ENCODE peak calls at places on chromosomes 13 and 19, in six cellular contexts. Z, H, S, M, A and F are unnamed samples. For H3K4me1, the result is how much of the 10 kb centered on the place peaks cover.

GRCh38 chr19:52351512-52351911 is 15.5 kb downstream of the ZNF610 start:
- DNase-seq in S (no peak), M (no peak), H (no peak), A (no peak), Z (no peak), F (no peak)

GRCh38 chr13:108897955-108898354 is 268.5 kb downstream of the MYO16 start:
- DNase-seq in M (no peak), H (no peak), A (no peak), S (no peak), Z (no peak), F (no peak)

GRCh38 chr19:912181-913079 is 589 bp downstream of the R3HDM4 start:
- DNase-seq in M (no peak), Z (no peak), H (no peak), S (no peak), A (no peak), F (no peak)

GRCh38 chr19:41871573-41872383 is 5.3 kb upstream of the CD79A start:
- DNase-seq in Z (peak), H (no peak), S (no peak), A (no peak), M (peak), F (no peak)

GRCh38 chr13:42355118-42355840 is 83.3 kb downstream of the AKAP11 start:
- DNase-seq in A (no peak), Z (no peak), H (no peak), M (no peak), S (no peak), F (no peak)

GRCh38 chr13:51323824-51324511 is 15.5 kb upstream of the SERPINE3 start:
- DNase-seq in A (no peak), Z (no peak), M (no peak), H (peak), S (no peak), F (no peak)

GRCh38 chr19:46975918-46976782 is 43.5 kb upstream of the NPAS1 start:
- DNase-seq in Z (peak), M (peak), S (peak), A (no peak), H (peak), F (peak)

GRCh38 chr19:35549174-35549788 is 3.9 kb downstream of the TMEM147 start:
- DNase-seq in S (no peak), H (peak), M (peak), A (peak), Z (peak), F (peak)

GRCh38 chr19:46904114-46905060 is 43.6 kb downstream of the ARHGAP35 start:
- DNase-seq in H (peak), S (no peak), M (no peak), Z (no peak), A (no peak), F (no peak)

GRCh38 chr19:8335343-8336071 is 7.6 kb downstream of the KANK3 start:
- DNase-seq in Z (no peak), H (no peak), S (no peak), M (peak), A (peak), F (no peak)

GRCh38 chr13:94483970-94484369 is 4.5 kb upstream of the DCT start:
- DNase-seq in Z (no peak), H (no peak), M (no peak), A (no peak), S (no peak), F (no peak)

GRCh38 chr19:54420383-54421168 is 5.3 kb downstream of the TTYH1 start:
- DNase-seq in A (no peak), H (peak), S (peak), Z (peak), M (no peak), F (no peak)

GRCh38 chr13:63198076-63198475 is 1782.4 kb upstream of the PCDH20 start:
- DNase-seq in H (peak), A (no peak), S (no peak), M (no peak), Z (no peak), F (peak)

GRCh38 chr13:54744747-54745146 is 1716.1 kb downstream of the OLFM4 start:
- DNase-seq in H (no peak), M (no peak), A (no peak), Z (no peak), S (no peak), F (no peak)

GRCh38 chr19:31589109-31589508 is 239.9 kb upstream of the TSHZ3 start:
- DNase-seq in S (no peak), A (no peak), M (no peak), Z (no peak), H (no peak), F (no peak)

GRCh38 chr13:83221813-83222241 is 660.4 kb downstream of the SLITRK1 start:
- DNase-seq in Z (no peak), S (no peak), A (no peak), M (no peak), H (no peak), F (no peak)

GRCh38 chr13:66992183-66992582 is 238.0 kb downstream of the PCDH9 start:
- DNase-seq in A (no peak), S (no peak), H (no peak), Z (no peak), M (no peak), F (no peak)

GRCh38 chr13:95784891-95785290 is 108.0 kb downstream of the DNAJC3 start:
- DNase-seq in A (no peak), M (no peak), Z (no peak), H (no peak), S (no peak), F (no peak)

GRCh38 chr13:28321751-28322150 is 173.2 kb downstream of the FLT1 start:
- DNase-seq in M (no peak), S (no peak), Z (no peak), H (no peak), A (no peak), F (no peak)

GRCh38 chr19:45528149-45528743 is 21.0 kb downstream of the VASP start:
- DNase-seq in M (no peak), Z (no peak), A (no peak), S (peak), H (peak), F (peak)

GRCh38 chr13:77584111-77584510 is 48.6 kb downstream of the SCEL start:
- DNase-seq in H (no peak), A (no peak), S (no peak), M (no peak), Z (no peak), F (no peak)

GRCh38 chr19:46328079-46328478 is 18.8 kb upstream of the PPP5C start:
- DNase-seq in A (no peak), M (no peak), S (no peak), H (no peak), Z (no peak), F (no peak)

GRCh38 chr19:30752876-30753275 is 380.7 kb downstream of the ZNF536 start:
- DNase-seq in Z (no peak), A (no peak), M (no peak), H (no peak), S (no peak), F (no peak)

GRCh38 chr19:13010992-13011652 is 15.8 kb downstream of the NFIX start:
- DNase-seq in Z (no peak), S (no peak), H (no peak), A (no peak), M (no peak), F (no peak)
- H3K4me1 ChIP-seq in Z (half or more), S (under half), H (under half), A (under half), M (half or more), F (half or more)

GRCh38 chr13:99378985-99379734 is 72.0 kb upstream of the GPR183 start:
- DNase-seq in A (no peak), H (no peak), M (no peak), Z (no peak), S (peak), F (no peak)
- H3K4me1 ChIP-seq in A (under half), H (under half), M (under half), Z (under half), S (under half), F (under half)

GRCh38 chr19:18501832-18502231 is 20.0 kb downstream of the ELL start:
- DNase-seq in H (peak), Z (peak), M (peak), S (no peak), A (no peak), F (peak)
- H3K4me1 ChIP-seq in H (half or more), Z (half or more), M (half or more), S (under half), A (under half), F (half or more)

GRCh38 chr13:74424455-74424854 is 290.3 kb upstream of the KLF12 start:
- DNase-seq in H (no peak), A (no peak), M (no peak), Z (no peak), S (no peak), F (no peak)

GRCh38 chr13:74423434-74423833 is 289.2 kb upstream of the KLF12 start:
- DNase-seq in Z (no peak), H (no peak), S (no peak), M (no peak), A (no peak), F (no peak)
- H3K4me1 ChIP-seq in Z (under half), H (under half), S (under half), M (under half), A (under half), F (under half)

GRCh38 chr13:23380534-23380933 is 53.0 kb downstream of the SACS start:
- DNase-seq in Z (no peak), H (no peak), A (no peak), M (no peak), S (no peak), F (no peak)

GRCh38 chr13:23377603-23378002 is 55.9 kb downstream of the SACS start:
- DNase-seq in S (no peak), H (no peak), Z (no peak), M (no peak), A (no peak), F (no peak)

GRCh38 chr13:23375007-23375971 is 58.2 kb downstream of the SACS start:
- DNase-seq in H (peak), Z (peak), S (peak), A (peak), M (peak), F (peak)

GRCh38 chr13:23381877-23382276 is 51.6 kb downstream of the SACS start:
- DNase-seq in A (no peak), S (no peak), Z (no peak), M (no peak), H (no peak), F (peak)

GRCh38 chr13:23378009-23378632 is 55.4 kb downstream of the SACS start:
- DNase-seq in Z (peak), A (peak), M (peak), S (no peak), H (no peak), F (peak)
- H3K4me1 ChIP-seq in Z (half or more), A (under half), M (under half), S (under half), H (under half), F (under half)

GRCh38 chr19:55654833-55655647 is at the start of gene U2AF2:
- DNase-seq in A (peak), H (peak), M (peak), S (no peak), Z (peak), F (peak)
- H3K4me1 ChIP-seq in A (under half), H (under half), M (under half), S (under half), Z (half or more), F (under half)

DNA sequence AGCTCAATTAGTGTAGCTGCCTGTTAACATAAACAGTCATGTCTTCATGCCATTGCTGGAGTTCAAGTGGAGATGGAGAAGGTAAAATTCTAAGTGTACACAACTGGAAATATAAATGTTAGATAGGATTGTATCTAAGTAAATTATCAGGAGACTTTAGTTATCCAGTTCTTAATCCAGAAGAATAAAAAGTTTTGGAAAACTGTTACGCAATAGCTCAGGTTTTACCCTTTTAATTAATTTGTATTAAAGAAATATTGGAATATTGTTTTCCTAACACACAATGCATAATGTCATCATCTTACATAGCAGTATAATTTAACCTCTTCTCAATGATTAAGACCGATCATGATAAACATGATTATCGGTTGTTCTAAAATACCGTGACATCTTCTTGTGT is 2.8 kb downstream of the SLC10A2 start:
- DNase-seq in H (no peak), A (no peak), Z (no peak), S (no peak), M (no peak), F (no peak)
- H3K4me1 ChIP-seq in H (under half), A (under half), Z (under half), S (under half), M (under half), F (under half)

DNA sequence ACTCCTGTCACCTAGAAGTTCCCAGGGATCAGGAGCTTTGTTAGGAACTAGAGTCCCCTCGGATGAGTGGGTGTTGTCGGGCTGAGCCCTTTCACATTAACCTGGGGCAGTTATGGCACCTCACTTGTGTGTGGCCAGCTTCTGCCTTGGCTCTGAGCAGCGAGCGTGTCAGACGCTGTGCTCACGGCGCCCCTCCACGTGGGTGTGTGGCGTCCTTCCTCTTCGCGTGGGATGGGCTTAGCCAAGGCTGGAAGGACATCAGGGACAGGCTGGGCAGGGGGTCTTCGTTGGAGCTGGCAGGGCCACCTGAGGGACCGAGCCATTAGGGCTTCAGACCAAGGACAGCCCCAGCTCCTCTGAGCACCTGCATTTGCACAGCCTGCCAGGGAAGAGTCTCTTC is 23.4 kb downstream of the DOT1L start:
- DNase-seq in M (no peak), S (no peak), Z (no peak), H (no peak), A (no peak), F (no peak)
- H3K4me1 ChIP-seq in M (under half), S (under half), Z (half or more), H (under half), A (under half), F (under half)